ENCODE peak calls at places on chromosomes 3 and 15, in seven cellular contexts. W, F, X, A, Q, V and L are unnamed samples.

GRCh38 chr15:62858343-62858742 is 184.2 kb upstream of the TPM1 start:
- DNase-seq in V (no peak), W (no peak), A (no peak), Q (no peak), X (no peak), F (no peak), L (no peak)

GRCh38 chr15:58484794-58485600 is 53.2 kb downstream of the LIPC start:
- DNase-seq in X (no peak), F (no peak), A (no peak), Q (no peak), W (no peak), V (no peak), L (no peak)

GRCh38 chr3:52896613-52897012 is 735 bp downstream of the STIMATE start:
- DNase-seq in V (no peak), F (no peak), Q (no peak), X (no peak), W (no peak), A (no peak), L (no peak)

GRCh38 chr15:90106522-90107117 is 4.4 kb upstream of the IDH2 start:
- DNase-seq in V (no peak), F (peak; percentile 54), W (peak; percentile 55), A (peak; percentile 91), X (peak; percentile 60), Q (no peak), L (no peak)

GRCh38 chr3:125634346-125634964 is 39.2 kb upstream of the OSBPL11 start:
- DNase-seq in A (no peak), V (no peak), X (no peak), F (no peak), Q (no peak), W (no peak), L (no peak)

GRCh38 chr15:79943820-79944219 is 27.2 kb downstream of the BCL2A1 start:
- DNase-seq in F (peak; percentile 27), Q (no peak), X (no peak), V (no peak), W (peak; percentile 10), A (peak; percentile 72), L (no peak)

GRCh38 chr15:93270937-93271472 is 182.0 kb upstream of the RGMA start:
- DNase-seq in W (no peak), X (no peak), A (no peak), F (no peak), V (no peak), Q (no peak), L (no peak)

GRCh38 chr3:139355502-139355901 is 11.7 kb downstream of the MRPS22 start:
- DNase-seq in F (peak; percentile 55), Q (no peak), X (peak; percentile 51), V (no peak), A (no peak), W (peak; percentile 57), L (no peak)

GRCh38 chr3:32239638-32240550 is 1.4 kb downstream of the CMTM8 start:
- DNase-seq in X (no peak), W (no peak), V (no peak), F (peak; percentile 50), A (peak; percentile 79), Q (no peak), L (peak; percentile 29)

GRCh38 chr3:130892759-130893239 is 1.1 kb upstream of the ATP2C1 start:
- DNase-seq in Q (peak; percentile 50), W (peak; percentile 88), A (peak; percentile 73), X (peak; percentile 75), F (peak; percentile 87), V (no peak), L (peak; percentile 21)

GRCh38 chr3:37693791-37694194 is 167.9 kb upstream of the CTDSPL start:
- DNase-seq in Q (no peak), V (no peak), A (no peak), W (no peak), X (no peak), F (no peak), L (no peak)

GRCh38 chr15:35195649-35196048 is 110.6 kb upstream of the NANOGP8 start:
- DNase-seq in F (no peak), V (no peak), X (no peak), Q (no peak), W (no peak), A (no peak), L (no peak)

GRCh38 chr3:138349926-138350665 is 1.7 kb downstream of the MRAS start:
- DNase-seq in V (peak; percentile 78), F (peak; percentile 45), W (peak; percentile 50), X (peak; percentile 38), A (no peak), Q (no peak), L (no peak)

GRCh38 chr3:138347084-138347483 is 1.3 kb upstream of the MRAS start:
- DNase-seq in Q (no peak), V (no peak), W (no peak), A (no peak), F (no peak), X (no peak), L (no peak)

GRCh38 chr3:138351151-138351550 is 2.8 kb downstream of the MRAS start:
- DNase-seq in V (no peak), F (no peak), Q (no peak), W (no peak), X (no peak), A (no peak), L (no peak)

GRCh38 chr3:138348950-138349739 is 766 bp downstream of the MRAS start:
- DNase-seq in W (peak; percentile 38), X (peak; percentile 37), A (peak; percentile 22), V (no peak), F (peak; percentile 38), Q (no peak), L (no peak)

DNA sequence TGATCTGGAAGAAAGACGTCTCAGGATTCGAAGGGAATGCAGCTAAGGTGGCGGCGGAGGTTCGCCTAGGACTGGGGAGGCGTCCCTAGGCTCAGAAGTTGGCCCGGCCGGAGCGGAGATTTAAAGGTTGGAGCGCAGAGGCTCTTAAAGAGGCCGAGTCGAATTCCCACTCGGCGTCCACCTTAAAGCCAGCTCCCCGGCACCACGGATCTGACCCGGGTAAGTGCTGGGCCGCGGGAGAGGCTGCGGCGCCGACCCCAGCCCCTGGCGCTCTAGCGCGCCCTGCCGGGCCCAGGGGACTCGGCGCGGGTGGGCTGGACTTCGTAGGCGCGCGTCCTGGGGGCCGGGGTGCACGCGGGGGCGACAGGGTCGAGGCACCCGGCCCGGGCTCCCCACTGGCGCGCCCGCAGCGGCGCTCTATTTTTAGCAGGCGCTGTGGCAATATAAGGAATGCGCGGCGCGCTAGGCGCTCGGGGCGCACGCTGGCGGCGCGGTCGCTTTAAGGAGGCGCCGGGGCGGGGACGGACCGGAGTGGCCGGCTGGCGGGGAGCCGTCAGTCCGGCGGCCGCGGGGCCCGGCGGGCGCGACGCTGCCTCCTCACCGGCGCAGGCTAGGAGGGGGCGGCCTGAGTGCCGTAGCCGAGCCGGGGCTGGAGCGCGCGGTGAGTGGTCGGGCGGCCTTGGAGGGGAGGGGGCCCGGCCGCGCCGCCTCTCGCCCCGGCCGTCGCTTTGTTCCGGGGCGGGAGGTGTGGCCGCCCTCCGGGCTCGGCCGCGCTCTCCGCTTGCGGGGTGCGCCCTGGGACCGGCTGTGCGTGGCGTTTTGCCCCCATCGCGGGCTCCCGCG is at the start of gene MRAS:
- DNase-seq in V (peak; percentile 92), Q (no peak), F (peak; percentile 90), W (peak; percentile 83), A (peak; percentile 60), X (peak; percentile 83), L (peak; percentile 72)
- TF ChIP-seq CTCF in V (peak; percentile 40), Q (peak; percentile 43), F (peak; percentile 27), W (no peak), A (peak; percentile 46), X (peak; percentile 23), L (peak; percentile 72)

DNA sequence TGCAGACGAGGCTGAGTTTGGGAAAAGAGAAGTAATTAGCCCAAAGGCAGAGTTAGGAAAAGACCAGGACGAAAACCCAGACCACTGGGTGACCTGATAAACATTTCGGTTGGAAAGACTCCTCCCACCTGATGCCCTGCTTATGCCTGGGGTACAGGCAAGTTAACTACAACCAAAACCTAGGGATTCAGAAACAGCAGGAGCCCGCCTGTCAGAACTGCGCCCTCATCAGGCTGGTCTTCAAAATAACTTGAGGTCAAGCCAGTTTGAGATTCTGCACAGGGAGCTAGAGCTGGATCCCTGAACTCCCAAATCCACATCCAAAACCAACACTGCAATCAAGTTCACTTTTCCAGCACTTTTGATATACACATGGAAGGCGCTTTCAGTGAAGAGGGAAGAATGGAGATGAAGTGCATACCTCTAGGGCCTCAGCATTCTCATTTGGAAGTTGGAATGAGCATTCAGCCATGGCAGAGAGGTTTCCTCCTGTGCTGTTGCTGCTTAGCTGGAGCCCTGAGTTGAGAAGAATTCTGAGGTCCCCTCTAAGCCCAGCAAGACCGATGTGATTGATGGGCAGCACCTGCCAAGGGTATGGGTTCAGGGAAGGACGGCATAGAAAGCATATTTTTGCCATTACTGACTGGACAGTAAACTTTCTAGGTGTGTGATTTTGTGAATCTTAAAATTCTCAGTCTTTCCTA is 11.6 kb downstream of the TSEN2 start:
- DNase-seq in X (no peak), Q (no peak), W (no peak), F (no peak), A (no peak), V (no peak), L (no peak)
- TF ChIP-seq CTCF in X (no peak), Q (peak; percentile 34), W (no peak), F (no peak), A (peak; percentile 17), V (no peak), L (peak; percentile 32)

GRCh38 chr15:99426431-99427105 is 139.2 kb upstream of the MEF2A start:
- DNase-seq in A (no peak), W (no peak), X (no peak), Q (no peak), F (no peak), V (peak; percentile 60), L (no peak)

GRCh38 chr15:99427210-99427609 is 138.6 kb upstream of the MEF2A start:
- DNase-seq in X (no peak), F (no peak), A (no peak), V (peak; percentile 30), W (no peak), Q (no peak), L (no peak)

GRCh38 chr15:99424978-99425665 is 140.7 kb upstream of the MEF2A start:
- DNase-seq in F (peak; percentile 96), W (peak; percentile 95), V (peak; percentile 70), A (no peak), X (peak; percentile 69), Q (no peak), L (no peak)

GRCh38 chr15:99424131-99424571 is 141.6 kb upstream of the MEF2A start:
- DNase-seq in V (peak; percentile 43), Q (no peak), W (no peak), A (no peak), X (no peak), F (no peak), L (no peak)

DNA sequence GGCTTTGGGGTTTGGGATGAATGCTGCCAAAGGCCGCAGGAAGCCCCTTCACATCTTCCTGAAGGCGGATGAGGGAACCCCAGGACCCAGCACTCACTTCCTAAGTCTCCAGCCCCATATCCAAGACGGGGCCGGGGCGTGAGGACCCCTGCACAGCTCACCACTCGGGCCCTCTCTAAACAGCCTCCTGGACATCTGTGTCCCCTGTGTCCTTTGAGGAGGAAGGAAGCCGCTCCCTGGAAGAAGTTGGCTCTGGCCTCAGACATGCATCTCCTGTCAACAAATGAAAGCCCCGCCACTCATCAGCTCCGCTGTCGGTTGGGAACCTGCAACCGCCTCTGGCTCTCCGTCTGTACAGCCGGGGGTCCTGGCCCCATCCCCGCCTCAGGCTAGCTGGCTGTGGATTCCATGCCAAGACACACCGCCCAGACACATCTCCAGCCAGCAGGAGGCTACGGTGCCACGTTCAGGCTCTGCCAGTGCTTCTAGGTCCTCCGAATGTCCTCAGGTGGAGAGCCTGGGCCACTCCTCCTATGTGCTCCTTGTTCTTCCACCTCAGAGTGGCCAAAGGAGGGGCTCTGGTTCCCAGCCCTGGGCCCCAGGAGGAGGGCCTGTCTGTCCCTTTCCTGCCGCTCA is 140.0 kb upstream of the MEF2A start:
- DNase-seq in A (no peak), X (no peak), F (peak; percentile 50), W (no peak), V (peak; percentile 60), Q (no peak), L (no peak)
- TF ChIP-seq CTCF in A (no peak), X (peak; percentile 27), F (peak; percentile 40), W (peak; percentile 12), V (peak; percentile 17), Q (peak; percentile 35), L (no peak)

GRCh38 chr3:108202834-108203233 is 19.4 kb downstream of the IFT57 start:
- DNase-seq in V (no peak), W (no peak), A (no peak), Q (no peak), X (peak; percentile 46), F (no peak), L (no peak)
- TF ChIP-seq CTCF in V (no peak), W (no peak), A (no peak), Q (no peak), X (no peak), F (no peak), L (no peak)